ENCODE peak calls at places on chromosomes 12 and 14, in seven cellular contexts. D, Y, L, R, Q, W and B are unnamed samples.

GRCh38 chr12:74641694-74642093 is 104.1 kb downstream of the ATXN7L3B start:
- DNase-seq in D (no peak), Y (no peak), L (no peak), R (no peak), Q (no peak), W (no peak), B (no peak)

GRCh38 chr12:46214668-46215429 is 54.0 kb downstream of the SLC38A1 start:
- DNase-seq in D (peak), Y (no peak), L (no peak), R (peak), Q (no peak), W (no peak), B (peak)

GRCh38 chr12:45130881-45131281 is 80.0 kb upstream of the DBX2 start:
- DNase-seq in D (peak), Y (no peak), L (peak), R (no peak), Q (no peak), W (peak), B (peak)

GRCh38 chr12:111638576-111638975 is 39.5 kb upstream of the ATXN2 start:
- DNase-seq in D (no peak), Y (no peak), L (no peak), R (no peak), Q (no peak), W (no peak), B (no peak)

GRCh38 chr12:24039113-24039525 is 89.6 kb upstream of the SOX5 start:
- DNase-seq in D (peak), Y (no peak), L (no peak), R (no peak), Q (no peak), W (no peak), B (no peak)

GRCh38 chr14:26820101-26820500 is 222.3 kb upstream of the NOVA1 start:
- DNase-seq in D (no peak), Y (no peak), L (no peak), R (no peak), Q (no peak), W (no peak), B (no peak)

GRCh38 chr14:87888136-87888999 is 104.6 kb downstream of the GALC start:
- DNase-seq in D (no peak), Y (no peak), L (peak), R (no peak), Q (no peak), W (peak), B (no peak)

GRCh38 chr12:508795-509194 is 49.1 kb downstream of the B4GALNT3 start:
- DNase-seq in D (no peak), Y (no peak), L (no peak), R (peak), Q (no peak), W (no peak), B (no peak)

GRCh38 chr12:86290615-86291014 is 34.4 kb upstream of the MGAT4C start:
- DNase-seq in D (peak), Y (no peak), L (no peak), R (no peak), Q (no peak), W (no peak), B (no peak)

GRCh38 chr14:35687335-35687939 is 121.7 kb downstream of the RALGAPA1 start:
- DNase-seq in D (peak), Y (no peak), L (peak), R (no peak), Q (no peak), W (peak), B (peak)

GRCh38 chr12:90305379-90305778 is 596.7 kb upstream of the ATP2B1 start:
- DNase-seq in D (no peak), Y (no peak), L (no peak), R (no peak), Q (no peak), W (no peak), B (no peak)

GRCh38 chr12:98644433-98644711 is 216 bp downstream of the IKBIP start:
- DNase-seq in D (no peak), Y (no peak), L (no peak), R (peak), Q (no peak), W (no peak), B (no peak)

GRCh38 chr14:78758333-78758732 is 588.2 kb downstream of the NRXN3 start:
- DNase-seq in D (peak), Y (no peak), L (peak), R (no peak), Q (no peak), W (peak), B (peak)

GRCh38 chr12:79690606-79691298 is at the start of gene PAWR:
- DNase-seq in D (peak), Y (peak), L (peak), R (peak), Q (peak), W (peak), B (no peak)

GRCh38 chr14:52067873-52068740 is 752 bp downstream of the NID2 start:
- DNase-seq in D (peak), Y (peak), L (peak), R (no peak), Q (peak), W (peak), B (peak)

GRCh38 chr14:68012861-68013260 is 193.3 kb downstream of the RAD51B start:
- DNase-seq in D (no peak), Y (no peak), L (peak), R (no peak), Q (no peak), W (no peak), B (no peak)

GRCh38 chr14:68014771-68015170 is 195.2 kb downstream of the RAD51B start:
- DNase-seq in D (no peak), Y (no peak), L (no peak), R (no peak), Q (no peak), W (no peak), B (no peak)

GRCh38 chr14:68008491-68008890 is 188.9 kb downstream of the RAD51B start:
- DNase-seq in D (no peak), Y (no peak), L (no peak), R (no peak), Q (no peak), W (no peak), B (no peak)

GRCh38 chr14:68013326-68013725 is 193.7 kb downstream of the RAD51B start:
- DNase-seq in D (no peak), Y (no peak), L (no peak), R (no peak), Q (no peak), W (no peak), B (no peak)

GRCh38 chr14:68011629-68012028 is 192.1 kb downstream of the RAD51B start:
- DNase-seq in D (peak), Y (no peak), L (no peak), R (no peak), Q (no peak), W (no peak), B (no peak)
- H3K4me3 ChIP-seq in D (no peak), Y (no peak), L (no peak), R (no peak), Q (no peak), W (no peak), B (no peak)

GRCh38 chr12:8089718-8090117 is 7.6 kb downstream of the NECAP1 start:
- DNase-seq in D (no peak), Y (no peak), L (no peak), R (no peak), Q (no peak), W (no peak), B (no peak)
- H3K27ac ChIP-seq in D (no peak), Y (no peak), L (no peak), R (no peak), Q (no peak), W (no peak), B (peak)

DNA sequence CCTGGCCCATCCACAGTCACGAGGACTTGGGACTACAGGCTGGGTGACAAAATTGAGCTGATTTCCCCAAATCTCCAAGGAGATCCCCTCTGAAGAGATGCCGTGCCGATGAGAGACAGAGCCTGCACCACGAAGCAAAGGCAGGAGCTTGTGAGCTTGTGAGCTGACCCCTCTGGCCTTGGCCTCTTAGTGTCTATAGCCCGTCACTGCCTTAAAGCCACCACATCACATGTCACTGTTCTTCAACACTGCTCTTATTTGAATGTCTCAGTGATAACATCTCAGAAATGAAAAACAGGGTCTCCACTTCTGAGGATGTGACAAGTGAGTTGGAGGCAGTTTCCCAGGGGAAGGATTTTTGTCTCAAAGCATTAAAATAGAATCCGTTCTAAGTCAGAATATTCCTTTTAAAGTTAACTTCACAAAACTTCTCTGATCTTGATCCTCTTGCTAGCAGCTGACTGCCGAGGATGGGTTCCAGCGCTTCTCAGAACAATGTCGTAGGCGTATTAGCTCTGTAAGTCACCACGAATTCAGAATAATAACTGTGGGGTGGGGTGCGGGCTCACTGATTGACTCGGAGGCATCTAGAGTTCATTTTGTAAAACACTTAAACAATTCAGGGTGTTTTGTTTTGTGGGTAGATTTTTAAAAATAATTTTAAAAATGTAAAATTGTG is 37.5 kb downstream of the CHST11 start:
- DNase-seq in D (no peak), Y (no peak), L (no peak), R (no peak), Q (peak), W (no peak), B (peak)
- H3K4me3 ChIP-seq in D (no peak), Y (no peak), L (no peak), R (no peak), Q (peak), W (no peak), B (peak)

GRCh38 chr12:125330645-125331341 is 265.6 kb downstream of the AACS start:
- DNase-seq in D (no peak), Y (peak), L (peak), R (peak), Q (peak), W (peak), B (no peak)

GRCh38 chr12:125329239-125330238 is 264.3 kb downstream of the AACS start:
- DNase-seq in D (no peak), Y (no peak), L (peak), R (no peak), Q (no peak), W (no peak), B (no peak)

DNA sequence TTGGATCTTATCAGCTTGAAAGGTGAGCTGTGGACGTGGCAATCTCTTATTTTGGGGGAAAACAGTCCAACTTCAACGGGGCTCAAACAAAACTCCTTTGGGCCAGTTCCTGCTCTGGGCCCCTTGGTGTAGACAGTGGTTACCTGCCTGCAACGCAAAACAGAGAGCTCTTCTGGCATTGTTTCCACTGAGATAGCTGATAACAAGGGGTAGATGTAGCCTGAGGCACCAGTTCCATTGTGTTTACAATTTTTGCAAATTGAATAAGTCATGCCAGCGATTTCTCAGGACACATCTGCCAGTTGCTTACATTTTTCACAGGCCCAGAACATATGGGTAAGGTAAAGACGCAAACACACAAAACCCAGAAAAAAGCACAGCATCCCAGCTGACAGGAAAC is 259.6 kb downstream of the AACS start:
- DNase-seq in D (no peak), Y (no peak), L (no peak), R (no peak), Q (no peak), W (no peak), B (no peak)
- H3K27ac ChIP-seq in D (no peak), Y (no peak), L (no peak), R (no peak), Q (no peak), W (no peak), B (no peak)

GRCh38 chr12:119780786-119781434 is 96.2 kb downstream of the CIT start:
- DNase-seq in D (peak), Y (no peak), L (peak), R (peak), Q (no peak), W (peak), B (no peak)
- H3K4me3 ChIP-seq in D (peak), Y (no peak), L (no peak), R (no peak), Q (no peak), W (no peak), B (no peak)

DNA sequence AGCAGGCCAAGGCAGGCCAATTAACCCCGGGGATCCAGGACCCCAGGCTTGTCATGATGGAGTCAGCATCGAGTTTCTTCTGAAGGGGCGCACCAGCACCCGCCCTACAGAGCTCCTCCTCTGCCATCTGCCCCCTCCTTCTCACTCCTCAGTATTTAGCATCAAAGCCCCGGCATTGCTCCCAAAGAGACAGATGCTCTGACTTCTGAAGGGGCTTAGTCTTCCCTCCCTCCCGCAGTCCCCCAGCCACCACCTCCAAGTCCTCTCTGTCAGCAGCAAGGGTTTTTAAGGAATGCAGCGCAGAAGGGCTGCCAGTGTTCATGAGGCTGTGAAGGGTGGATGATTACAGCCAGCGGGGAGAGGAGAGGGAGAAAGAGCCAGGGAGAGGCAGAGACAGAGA is 285.2 kb upstream of the NOS1 start:
- DNase-seq in D (no peak), Y (no peak), L (peak), R (no peak), Q (no peak), W (no peak), B (no peak)
- H3K27ac ChIP-seq in D (no peak), Y (no peak), L (no peak), R (no peak), Q (no peak), W (no peak), B (no peak)

GRCh38 chr14:65344011-65344410 is 68.5 kb upstream of the FUT8 start:
- DNase-seq in D (no peak), Y (no peak), L (no peak), R (no peak), Q (no peak), W (no peak), B (no peak)
- H3K4me3 ChIP-seq in D (no peak), Y (no peak), L (no peak), R (no peak), Q (no peak), W (no peak), B (no peak)

DNA sequence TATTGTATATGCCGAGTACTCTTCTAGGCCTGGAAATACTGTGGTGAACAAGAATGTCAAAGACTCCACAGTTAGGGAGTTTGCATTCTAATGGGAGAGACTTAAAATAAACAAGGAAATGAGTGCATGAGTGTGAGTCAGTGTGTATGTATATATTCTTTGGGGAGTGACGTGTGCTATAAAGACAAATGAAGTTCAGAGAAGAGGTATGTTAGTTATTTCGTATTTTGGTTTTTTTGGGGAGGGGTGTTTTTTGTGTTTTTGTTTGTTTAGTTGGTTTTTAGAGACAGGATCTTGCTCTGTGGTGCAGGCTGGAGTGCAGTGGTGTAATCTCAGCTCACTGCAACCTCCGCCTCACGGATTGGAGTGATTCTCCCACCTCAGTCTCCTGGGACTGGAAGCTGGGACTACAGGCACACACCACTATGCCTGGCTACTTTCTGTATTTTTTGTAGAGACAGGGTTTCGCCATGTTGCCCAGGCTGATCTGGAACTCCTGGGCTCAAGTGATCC is 74.3 kb downstream of the SRGAP1 start:
- DNase-seq in D (peak), Y (no peak), L (no peak), R (no peak), Q (no peak), W (peak), B (no peak)
- H3K27ac ChIP-seq in D (peak), Y (peak), L (no peak), R (peak), Q (no peak), W (peak), B (no peak)

GRCh38 chr12:12542964-12543363 is 19.7 kb downstream of the DUSP16 start:
- DNase-seq in D (no peak), Y (no peak), L (no peak), R (no peak), Q (no peak), W (no peak), B (no peak)

GRCh38 chr12:12543959-12544358 is 18.7 kb downstream of the DUSP16 start:
- DNase-seq in D (no peak), Y (no peak), L (no peak), R (no peak), Q (no peak), W (no peak), B (no peak)

GRCh38 chr12:12540261-12541013 is 22.2 kb downstream of the DUSP16 start:
- DNase-seq in D (no peak), Y (no peak), L (no peak), R (no peak), Q (no peak), W (no peak), B (no peak)

GRCh38 chr12:12542286-12542685 is 20.4 kb downstream of the DUSP16 start:
- DNase-seq in D (no peak), Y (no peak), L (no peak), R (no peak), Q (no peak), W (no peak), B (no peak)

DNA sequence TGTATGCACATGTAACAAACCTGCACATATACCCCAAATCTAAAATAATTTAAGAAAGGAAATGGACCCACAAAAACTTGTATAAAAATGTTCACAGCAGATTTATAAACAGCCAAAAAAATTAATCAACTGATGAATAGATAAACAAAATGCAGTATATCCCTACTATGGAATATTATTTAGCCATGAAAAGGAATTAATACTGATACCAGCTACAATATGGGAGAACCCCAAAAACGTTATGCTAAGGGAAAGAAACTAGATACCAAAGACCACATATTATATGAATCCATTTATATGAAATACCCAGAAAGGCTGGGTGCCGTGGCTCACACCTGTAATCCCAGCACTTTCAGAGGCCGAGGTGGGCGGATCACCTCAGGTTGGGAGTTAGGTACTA is 20.9 kb downstream of the DUSP16 start:
- DNase-seq in D (no peak), Y (no peak), L (no peak), R (no peak), Q (no peak), W (no peak), B (no peak)
- H3K4me3 ChIP-seq in D (no peak), Y (no peak), L (no peak), R (no peak), Q (no peak), W (no peak), B (no peak)